ENCODE peak calls at places on chromosome 4, in ten cellular contexts. W is GM12878, U is cardiac muscle cell, O is aorta, I is lower lobe of right lung, C is Peyer's patch, D is keratinocyte, V is GM23248, J is heart left ventricle, E is neuronal stem cell. H is an unnamed sample. For H3K4me1, the result is how much of the 10 kb centered on the place peaks cover.

GRCh38 chr4:115484479-115484878 is 371.1 kb upstream of the NDST4 start:
- DNase-seq in W (no peak), U (no peak), O (no peak), I (no peak), C (no peak), D (no peak), V (no peak), J (no peak), E (no peak), H (no peak)

GRCh38 chr4:55819634-55820033 is at the start of gene EXOC1L:
- DNase-seq in W (no peak), U (peak), O (no peak), I (no peak), C (no peak), D (no peak), V (peak), J (no peak), E (peak), H (no peak)

GRCh38 chr4:122293374-122294365 is 85.1 kb upstream of the ADAD1 start:
- DNase-seq in W (no peak), U (no peak), O (no peak), I (no peak), C (no peak), D (no peak), V (no peak), J (no peak), E (no peak), H (no peak)

GRCh38 chr4:156754832-156755570 is 216.6 kb downstream of the PDGFC start:
- DNase-seq in W (no peak), U (no peak), O (no peak), I (no peak), C (no peak), D (no peak), V (no peak), J (no peak), E (no peak), H (no peak)

GRCh38 chr4:98521486-98521885 is 136.9 kb downstream of the TSPAN5 start:
- DNase-seq in W (no peak), U (peak), O (no peak), I (no peak), C (no peak), D (no peak), V (no peak), J (no peak), E (no peak), H (no peak)

GRCh38 chr4:138911903-138912713 is 103.5 kb upstream of the NOCT start:
- DNase-seq in W (no peak), U (no peak), O (no peak), I (no peak), C (no peak), D (no peak), V (no peak), J (no peak), E (no peak), H (no peak)

GRCh38 chr4:169557061-169557636 is 55.2 kb downstream of the NEK1 start:
- DNase-seq in W (no peak), U (no peak), O (no peak), I (no peak), C (no peak), D (no peak), V (no peak), J (no peak), E (no peak), H (no peak)

GRCh38 chr4:139530833-139531427 is 25.1 kb downstream of the SETD7 start:
- DNase-seq in W (no peak), U (peak), O (no peak), I (no peak), C (no peak), D (no peak), V (peak), J (peak), E (peak), H (peak)

GRCh38 chr4:78659264-78659663 is 107.7 kb downstream of the ANXA3 start:
- DNase-seq in W (no peak), U (no peak), O (no peak), I (no peak), C (no peak), D (no peak), V (no peak), J (no peak), E (no peak), H (no peak)

GRCh38 chr4:159983080-159983479 is 880.2 kb downstream of the RAPGEF2 start:
- DNase-seq in W (no peak), U (no peak), O (no peak), I (no peak), C (no peak), D (no peak), V (no peak), J (no peak), E (no peak), H (no peak)

GRCh38 chr4:87058272-87059073 is 123.7 kb downstream of the AFF1 start:
- DNase-seq in W (no peak), U (no peak), O (no peak), I (peak), C (no peak), D (no peak), V (peak), J (no peak), E (no peak), H (no peak)

GRCh38 chr4:98994474-98995182 is 893 bp upstream of the METAP1 start:
- DNase-seq in W (no peak), U (peak), O (no peak), I (no peak), C (no peak), D (no peak), V (peak), J (no peak), E (no peak), H (no peak)

GRCh38 chr4:145180298-145181090 is at the start of gene OTUD4:
- DNase-seq in W (peak), U (peak), O (peak), I (peak), C (peak), D (no peak), V (peak), J (peak), E (peak), H (peak)

GRCh38 chr4:170139764-170140163 is 50.0 kb upstream of the AADAT start:
- DNase-seq in W (no peak), U (no peak), O (no peak), I (no peak), C (no peak), D (no peak), V (peak), J (no peak), E (no peak), H (no peak)

GRCh38 chr4:179867300-179867878 is 2375.8 kb upstream of the TENM3 start:
- DNase-seq in W (peak), U (peak), O (peak), I (peak), C (peak), D (no peak), V (peak), J (no peak), E (peak), H (peak)

GRCh38 chr4:41125558-41126311 is 88.6 kb downstream of the APBB2 start:
- DNase-seq in W (no peak), U (no peak), O (no peak), I (no peak), C (no peak), D (no peak), V (no peak), J (no peak), E (no peak), H (no peak)

GRCh38 chr4:141306331-141306730 is 85.6 kb downstream of the ZNF330 start:
- DNase-seq in W (no peak), U (no peak), O (no peak), I (no peak), C (no peak), D (no peak), V (no peak), J (no peak), E (no peak), H (no peak)
- H3K4me1 ChIP-seq in W (under half), U (under half), O (under half), I (under half), C (under half), D (under half), V (under half), J (under half), E (under half), H (under half)

DNA sequence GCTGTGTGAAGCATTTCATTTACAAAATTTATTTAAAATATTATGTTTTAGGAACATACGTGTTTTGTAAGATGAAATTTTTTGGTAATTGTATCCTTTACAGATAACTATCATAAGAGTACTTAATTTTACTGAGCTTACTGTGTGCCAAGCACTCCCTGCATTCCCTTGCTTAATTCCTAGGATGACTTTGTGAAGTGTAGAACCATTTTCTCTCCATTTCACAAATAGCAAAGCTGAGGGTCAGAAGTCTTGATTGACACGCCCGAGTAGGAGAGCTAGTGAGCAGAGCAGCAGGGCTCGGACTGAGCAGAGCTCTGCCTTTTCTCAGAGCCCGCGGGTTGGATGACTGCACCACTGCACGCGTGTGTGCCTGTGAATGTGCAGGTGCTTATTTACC is 30.6 kb downstream of the PIGG start:
- DNase-seq in W (no peak), U (no peak), O (no peak), I (no peak), C (no peak), D (no peak), V (no peak), J (no peak), E (no peak), H (no peak)
- H3K4me1 ChIP-seq in W (under half), U (under half), O (under half), I (under half), C (under half), D (under half), V (under half), J (under half), E (under half), H (under half)

DNA sequence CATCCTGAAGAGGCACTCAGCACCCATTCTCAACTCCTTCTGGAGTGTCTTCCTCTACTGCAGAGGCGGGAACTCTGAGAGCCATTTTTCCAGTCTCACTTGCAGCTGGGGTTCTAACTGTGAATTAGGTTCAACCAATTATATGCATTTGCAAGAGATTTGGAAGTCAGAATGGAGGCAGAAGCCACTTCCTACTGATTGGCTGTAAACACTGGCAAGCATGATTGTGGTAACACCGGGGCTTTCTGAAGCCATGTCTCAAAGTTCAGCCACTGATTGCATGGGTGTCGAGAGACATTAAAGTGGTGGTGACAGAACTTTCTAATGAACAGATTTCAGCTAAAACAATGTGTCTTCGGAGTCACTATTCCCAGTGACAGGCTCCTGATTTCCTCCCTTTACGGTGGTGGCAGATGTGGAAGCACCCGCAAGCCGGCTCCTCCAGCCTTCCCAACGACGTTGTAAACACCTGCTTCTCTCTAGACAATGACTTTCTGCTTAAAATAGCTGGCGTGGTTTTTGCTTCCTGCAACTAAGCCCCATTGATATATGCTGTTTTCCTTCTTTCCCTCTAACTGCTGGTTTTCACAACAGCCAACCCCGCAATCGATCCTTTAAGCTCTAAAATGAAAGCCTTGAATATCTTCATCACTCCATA is 92.0 kb downstream of the IRF2 start:
- DNase-seq in W (peak), U (peak), O (no peak), I (no peak), C (no peak), D (no peak), V (no peak), J (no peak), E (no peak), H (no peak)
- H3K4me1 ChIP-seq in W (half or more), U (under half), O (under half), I (under half), C (half or more), D (under half), V (under half), J (half or more), E (under half), H (half or more)

GRCh38 chr4:16126714-16127113 is 42.9 kb upstream of the PROM1 start:
- DNase-seq in W (no peak), U (no peak), O (no peak), I (no peak), C (no peak), D (no peak), V (no peak), J (no peak), E (no peak), H (no peak)
- H3K4me1 ChIP-seq in W (under half), U (under half), O (under half), I (under half), C (under half), D (under half), V (under half), J (under half), E (under half), H (under half)

DNA sequence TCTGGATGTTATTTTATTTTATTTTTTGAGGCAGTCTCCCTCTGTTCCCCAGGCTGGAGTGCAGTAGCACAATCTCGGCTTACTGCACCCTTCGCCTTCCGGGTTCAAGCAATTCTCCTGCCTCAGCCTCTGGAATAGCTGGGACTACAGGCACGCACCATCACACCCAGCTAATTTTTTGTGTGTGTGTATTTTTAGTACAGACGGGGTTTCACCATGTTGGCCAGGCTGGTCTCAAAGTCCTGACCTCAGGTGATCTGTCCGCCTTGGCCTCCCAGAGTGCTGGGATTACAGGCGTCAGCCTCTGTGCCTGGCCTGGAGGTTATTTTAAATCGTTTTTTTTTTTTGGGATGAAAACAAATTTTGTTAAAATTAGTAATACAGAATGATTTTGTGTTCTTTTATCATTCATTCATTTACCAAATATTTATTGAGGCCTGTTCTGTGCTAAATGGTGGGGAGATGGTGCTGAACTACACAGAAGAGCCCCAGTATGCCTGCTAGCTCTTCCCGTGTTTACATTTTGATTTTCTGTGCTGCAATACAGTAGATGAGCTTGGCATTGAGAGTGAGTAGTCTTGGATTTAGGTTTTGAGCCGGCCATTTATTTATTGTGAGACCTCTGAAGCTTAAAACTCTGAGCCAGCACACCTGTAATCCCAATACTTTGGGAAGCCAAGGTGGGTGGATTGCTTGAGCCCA is 22.7 kb downstream of the ADD1 start:
- DNase-seq in W (no peak), U (no peak), O (no peak), I (no peak), C (no peak), D (no peak), V (no peak), J (no peak), E (no peak), H (no peak)
- H3K4me1 ChIP-seq in W (under half), U (half or more), O (under half), I (half or more), C (half or more), D (under half), V (under half), J (half or more), E (under half), H (under half)

GRCh38 chr4:53014881-53015280 is 152.8 kb downstream of the RASL11B start:
- DNase-seq in W (no peak), U (no peak), O (no peak), I (no peak), C (no peak), D (no peak), V (peak), J (no peak), E (no peak), H (no peak)

GRCh38 chr4:53013873-53014272 is 151.8 kb downstream of the RASL11B start:
- DNase-seq in W (no peak), U (no peak), O (no peak), I (no peak), C (no peak), D (no peak), V (no peak), J (no peak), E (no peak), H (no peak)

GRCh38 chr4:53015681-53016080 is 153.6 kb downstream of the RASL11B start:
- DNase-seq in W (no peak), U (peak), O (no peak), I (no peak), C (no peak), D (no peak), V (peak), J (no peak), E (peak), H (no peak)

GRCh38 chr4:53014368-53014767 is 152.3 kb downstream of the RASL11B start:
- DNase-seq in W (no peak), U (no peak), O (no peak), I (no peak), C (no peak), D (no peak), V (no peak), J (no peak), E (no peak), H (no peak)

GRCh38 chr4:53016099-53016498 is 154.0 kb downstream of the RASL11B start:
- DNase-seq in W (no peak), U (no peak), O (no peak), I (no peak), C (no peak), D (no peak), V (peak), J (no peak), E (no peak), H (no peak)
- H3K4me1 ChIP-seq in W (under half), U (under half), O (under half), I (under half), C (under half), D (under half), V (half or more), J (half or more), E (under half), H (under half)

H was measured in right lobe of liver.